ENCODE peak calls at places on chromosomes 12 and 14, in seven cellular contexts. W is stimulated activated CD4-positive, alpha-beta T cell treated with anti-CD3 and anti-CD28 coated beads, Interleukin-2, amount 100 ng/mL, for 24 hours; B is CD14-positive monocyte; M is pons; J is pancreas; G is amniotic stem cell; R is HS-5. O is an unnamed sample.

GRCh38 chr12:58883576-58884334 is 36.5 kb downstream of the LRIG3 start:
- DNase-seq in B (no peak), J (no peak), R (no peak), G (no peak), M (no peak), W (no peak), O (no peak)

GRCh38 chr14:106185837-106186233 is 659.5 kb downstream of the TMEM121 start:
- DNase-seq in W (peak), M (no peak), G (no peak), R (no peak), B (no peak), J (no peak), O (no peak)

GRCh38 chr12:117439531-117440001 is 78.1 kb upstream of the NOS1 start:
- DNase-seq in W (no peak), R (no peak), B (no peak), G (no peak), M (no peak), J (no peak), O (no peak)

GRCh38 chr12:2324375-2324774 is 271.6 kb downstream of the CACNA1C start:
- DNase-seq in J (peak), M (no peak), W (no peak), B (no peak), R (no peak), G (no peak), O (peak)

GRCh38 chr14:69880051-69880487 is 853 bp downstream of the SMOC1 start:
- DNase-seq in R (no peak), W (no peak), M (peak), B (no peak), G (no peak), J (no peak), O (no peak)

GRCh38 chr14:33401326-33401725 is 462.6 kb downstream of the NPAS3 start:
- DNase-seq in J (no peak), R (no peak), G (no peak), W (no peak), M (no peak), B (no peak), O (no peak)

GRCh38 chr12:111180830-111181726 is 187.8 kb downstream of the PHETA1 start:
- DNase-seq in M (peak), B (peak), W (no peak), G (no peak), J (no peak), R (no peak), O (no peak)

GRCh38 chr14:26595922-26596721 is 1.7 kb downstream of the NOVA1 start:
- DNase-seq in M (peak), R (no peak), W (no peak), B (no peak), J (no peak), G (no peak), O (no peak)

GRCh38 chr12:55929306-55929791 is 1.6 kb upstream of the DGKA start:
- DNase-seq in G (no peak), M (peak), J (no peak), B (no peak), W (peak), R (no peak), O (no peak)

GRCh38 chr12:113325938-113326337 is 9.0 kb downstream of the SLC8B1 start:
- DNase-seq in G (no peak), J (peak), W (no peak), M (no peak), B (no peak), R (peak), O (no peak)

GRCh38 chr12:131101006-131101405 is 147.3 kb downstream of the ADGRD1 start:
- DNase-seq in M (no peak), J (no peak), W (no peak), G (no peak), R (no peak), B (peak), O (no peak)

GRCh38 chr12:48002179-48002601 is 2.1 kb downstream of the COL2A1 start:
- DNase-seq in G (no peak), B (peak), W (no peak), J (no peak), R (no peak), M (no peak), O (no peak)

GRCh38 chr12:122855985-122856831 is 21.0 kb downstream of the HIP1R start:
- DNase-seq in W (no peak), R (no peak), J (no peak), G (no peak), M (no peak), B (no peak), O (no peak)

GRCh38 chr14:29085546-29085945 is 319.0 kb downstream of the FOXG1 start:
- DNase-seq in J (no peak), R (no peak), M (no peak), B (no peak), G (no peak), W (no peak), O (no peak)

O was measured in cerebellar nuclear complex.